ENCODE peak calls at places on chromosomes 1 and 21, in five cellular contexts. X is GM23248; I is activated gamma-delta T cell treated with anti-CD3 and anti-CD28 coated beads, Interleukin-2, amount 50 U/mL, for 16 hours; T is EL; W is endodermal cell. G is an unnamed sample.

GRCh38 chr1:22204989-22205913 is 62.4 kb upstream of the WNT4 start:
- DNase-seq in T (peak), I (no peak), X (peak), W (peak), G (peak)

GRCh38 chr1:51622455-51622913 is 5.6 kb downstream of the OSBPL9 start:
- DNase-seq in T (peak), X (peak), I (no peak), W (peak), G (peak)

GRCh38 chr1:154967331-154967950 is 3.1 kb downstream of the SHC1 start:
- DNase-seq in X (no peak), I (no peak), T (no peak), W (no peak), G (no peak)

GRCh38 chr1:103142466-103142865 is 34.1 kb upstream of the COL11A1 start:
- DNase-seq in W (no peak), I (no peak), T (no peak), X (no peak), G (no peak)

GRCh38 chr1:221035680-221036153 is 156.5 kb downstream of the HLX start:
- DNase-seq in I (no peak), W (no peak), X (peak), T (peak), G (no peak)

GRCh38 chr1:4210043-4210442 is 310.0 kb upstream of the C1orf174 start:
- DNase-seq in X (no peak), W (no peak), T (no peak), I (no peak), G (no peak)

GRCh38 chr1:40662151-40662550 is 3.3 kb downstream of the RIMS3 start:
- DNase-seq in T (no peak), I (no peak), W (peak), X (peak), G (no peak)

GRCh38 chr1:223135176-223135575 is 7.9 kb downstream of the TLR5 start:
- DNase-seq in I (no peak), X (peak), W (no peak), T (peak), G (no peak)

GRCh38 chr1:240342251-240342625 is 250.6 kb downstream of the FMN2 start:
- DNase-seq in I (no peak), T (no peak), X (peak), W (no peak), G (no peak)

GRCh38 chr1:24134376-24134775 is 8.6 kb downstream of the IL22RA1 start:
- DNase-seq in T (no peak), I (no peak), W (no peak), X (no peak), G (no peak)

GRCh38 chr21:45548711-45549491 is 6.7 kb upstream of the SLC19A1 start:
- DNase-seq in I (no peak), X (no peak), W (peak), T (no peak), G (no peak)

GRCh38 chr1:24189528-24189927 is 2.4 kb upstream of the IFNLR1 start:
- DNase-seq in X (no peak), T (no peak), W (no peak), I (no peak), G (no peak)

GRCh38 chr1:9766759-9767442 is 56.9 kb downstream of the CLSTN1 start:
- DNase-seq in W (no peak), T (peak), X (peak), I (no peak), G (no peak)

GRCh38 chr1:60055336-60055735 is 18.2 kb downstream of the C1orf87 start:
- DNase-seq in W (no peak), X (peak), T (peak), I (no peak), G (no peak)

GRCh38 chr21:35843911-35844667 is 216.2 kb downstream of the SETD4 start:
- DNase-seq in I (no peak), W (peak), T (no peak), X (peak), G (no peak)

GRCh38 chr1:71228236-71228635 is 147.4 kb upstream of the ZRANB2 start:
- DNase-seq in I (no peak), T (no peak), W (no peak), X (peak), G (no peak)

GRCh38 chr1:62057631-62058290 is 136.9 kb upstream of the L1TD1 start:
- DNase-seq in X (no peak), I (no peak), W (no peak), T (no peak), G (no peak)

GRCh38 chr1:40630488-40631223 is 34.8 kb downstream of the RIMS3 start:
- DNase-seq in W (peak), T (peak), X (peak), I (no peak), G (no peak)

GRCh38 chr1:185288435-185288834 is 28.6 kb downstream of the IVNS1ABP start:
- DNase-seq in X (no peak), T (no peak), I (no peak), W (no peak), G (no peak)

GRCh38 chr1:41695118-41695517 is 210.6 kb upstream of the EDN2 start:
- DNase-seq in T (peak), X (peak), W (no peak), I (no peak), G (no peak)

GRCh38 chr1:87226341-87226760 is 102.3 kb upstream of the LMO4 start:
- DNase-seq in I (no peak), X (peak), W (peak), T (peak), G (peak)

GRCh38 chr1:17405898-17406759 is 33.3 kb downstream of the RCC2 start:
- DNase-seq in W (peak), X (peak), T (peak), I (peak), G (peak)

GRCh38 chr1:148263128-148263905 is 111.2 kb upstream of the NBPF11 start:
- DNase-seq in X (peak), T (peak), I (peak), W (peak), G (peak)

GRCh38 chr1:232589809-232590741 is 39.9 kb downstream of the SIPA1L2 start:
- DNase-seq in X (peak), I (no peak), W (no peak), T (no peak), G (no peak)

GRCh38 chr1:164836614-164837018 is 277.6 kb downstream of the PBX1 start:
- DNase-seq in T (no peak), W (no peak), I (no peak), X (no peak), G (no peak)

GRCh38 chr1:9823693-9823942 is 147 bp downstream of the CLSTN1 start:
- DNase-seq in W (no peak), X (no peak), T (no peak), I (no peak), G (no peak)

GRCh38 chr1:154765970-154766369 is 104.1 kb downstream of the KCNN3 start:
- DNase-seq in X (peak), W (peak), I (no peak), T (peak), G (no peak)

GRCh38 chr1:176720835-176721234 is 257.9 kb downstream of the PAPPA2 start:
- DNase-seq in I (no peak), W (no peak), T (no peak), X (peak), G (no peak)

GRCh38 chr1:39214998-39215873 is 10.7 kb downstream of the MACF1 start:
- DNase-seq in W (peak), T (peak), I (no peak), X (no peak), G (no peak)

GRCh38 chr1:221834698-221835538 is 93.0 kb upstream of the DUSP10 start:
- DNase-seq in X (no peak), I (no peak), W (peak), T (no peak), G (no peak)

GRCh38 chr1:212588137-212588510 is 20.4 kb upstream of the ATF3 start:
- DNase-seq in T (no peak), X (no peak), I (no peak), W (peak), G (no peak)

GRCh38 chr1:203327684-203328457 is 22.6 kb downstream of the BTG2 start:
- DNase-seq in X (peak), I (peak), T (peak), W (no peak), G (no peak)

GRCh38 chr1:109802901-109803561 is 39.3 kb upstream of the EPS8L3 start:
- DNase-seq in T (no peak), X (peak), I (no peak), W (peak), G (no peak)

GRCh38 chr1:169064103-169064502 is 42.4 kb upstream of the ATP1B1 start:
- DNase-seq in X (no peak), W (no peak), T (no peak), I (no peak), G (no peak)

GRCh38 chr1:242842094-242842493 is 317.6 kb upstream of the PLD5 start:
- DNase-seq in T (no peak), W (no peak), X (no peak), I (no peak), G (no peak)

GRCh38 chr1:153773004-153773921 is 1.9 kb upstream of the SLC27A3 start:
- DNase-seq in X (peak), W (no peak), T (no peak), I (no peak), G (no peak)

GRCh38 chr1:18918417-18918816 is 16.1 kb upstream of the ALDH4A1 start:
- DNase-seq in W (no peak), I (no peak), T (no peak), X (no peak), G (no peak)